ENCODE peak calls at places on chromosomes 3 and 15, in four cellular contexts. F is aorta, U is mesenchymal stem cell, H is tibial nerve. D is an unnamed sample.
A peak's percentile ranks its signal among the peaks of the same experiment; 100 is the strongest.

GRCh38 chr3:187519428-187519890 is 150.7 kb downstream of the SST start:
- DNase-seq in F (no peak), U (no peak), H (no peak), D (no peak)

GRCh38 chr3:109952924-109953323 is 615.6 kb upstream of the DPPA4 start:
- DNase-seq in F (no peak), U (no peak), H (no peak), D (no peak)

GRCh38 chr3:66738625-66739330 is 238.0 kb upstream of the LRIG1 start:
- DNase-seq in F (no peak), U (peak; percentile 30), H (no peak), D (no peak)

GRCh38 chr3:13044496-13045244 is 28.6 kb downstream of the IQSEC1 start:
- DNase-seq in F (no peak), U (no peak), H (no peak), D (no peak)

GRCh38 chr3:20846081-20846480 is 660.1 kb upstream of the SGO1 start:
- DNase-seq in F (no peak), U (no peak), H (no peak), D (no peak)

GRCh38 chr3:133836497-133837158 is 31.0 kb downstream of the SRPRB start:
- DNase-seq in F (no peak), U (no peak), H (no peak), D (no peak)

GRCh38 chr3:45120615-45121158 is 25.5 kb downstream of the CDCP1 start:
- DNase-seq in F (no peak), U (no peak), H (no peak), D (no peak)

GRCh38 chr3:14110699-14111098 is 14.0 kb downstream of the CHCHD4 start:
- DNase-seq in F (no peak), U (no peak), H (no peak), D (no peak)

GRCh38 chr3:54321515-54321914 is 199.2 kb downstream of the CACNA2D3 start:
- DNase-seq in F (no peak), U (no peak), H (no peak), D (no peak)

GRCh38 chr3:64911138-64911537 is 223.3 kb upstream of the ADAMTS9 start:
- DNase-seq in F (no peak), U (no peak), H (no peak), D (no peak)

GRCh38 chr3:87702600-87702999 is 356.2 kb downstream of the CGGBP1 start:
- DNase-seq in F (no peak), U (no peak), H (no peak), D (no peak)

GRCh38 chr3:11211531-11212300 is 57.4 kb downstream of the HRH1 start:
- DNase-seq in F (peak; percentile 64), U (peak; percentile 22), H (no peak), D (no peak)

GRCh38 chr15:85470549-85471271 is 90.3 kb downstream of the AKAP13 start:
- DNase-seq in F (no peak), U (no peak), H (no peak), D (no peak)

GRCh38 chr3:134619884-134620445 is 30.9 kb downstream of the KY start:
- DNase-seq in F (no peak), U (no peak), H (no peak), D (no peak)

GRCh38 chr3:132916096-132916495 is 122.1 kb upstream of the TMEM108 start:
- DNase-seq in F (no peak), U (no peak), H (no peak), D (no peak)

GRCh38 chr15:84761534-84762190 is 13.3 kb downstream of the ZNF592 start:
- DNase-seq in F (no peak), U (no peak), H (no peak), D (no peak)

GRCh38 chr3:114176890-114177289 is 2.0 kb downstream of the DRD3 start:
- DNase-seq in F (no peak), U (no peak), H (no peak), D (no peak)

GRCh38 chr3:170555329-170555728 is 30.5 kb downstream of the SLC7A14 start:
- DNase-seq in F (no peak), U (no peak), H (no peak), D (no peak)

GRCh38 chr3:64915778-64916177 is 228.0 kb upstream of the ADAMTS9 start:
- DNase-seq in F (no peak), U (peak; percentile 88), H (no peak), D (no peak)

GRCh38 chr15:24223739-24224138 is 451.8 kb upstream of the NPAP1 start:
- DNase-seq in F (no peak), U (no peak), H (no peak), D (no peak)

GRCh38 chr3:152899306-152899705 is 64.4 kb downstream of the P2RY1 start:
- DNase-seq in F (no peak), U (no peak), H (no peak), D (no peak)

GRCh38 chr15:29098652-29099051 is 171.0 kb downstream of the NSMCE3 start:
- DNase-seq in F (peak; percentile 58), U (no peak), H (no peak), D (peak; percentile 47)

GRCh38 chr15:55827204-55827603 is 84.3 kb upstream of the PRTG start:
- DNase-seq in F (no peak), U (no peak), H (no peak), D (no peak)

GRCh38 chr3:54954019-54954418 is 26.2 kb upstream of the LRTM1 start:
- DNase-seq in F (no peak), U (peak; percentile 86), H (no peak), D (no peak)

GRCh38 chr15:31551323-31551722 is 224.7 kb downstream of the KLF13 start:
- DNase-seq in F (no peak), U (no peak), H (no peak), D (no peak)

GRCh38 chr3:166663194-166663593 is 716.9 kb downstream of the ZBBX start:
- DNase-seq in F (no peak), U (no peak), H (no peak), D (no peak)

GRCh38 chr3:166661621-166662020 is 718.5 kb downstream of the ZBBX start:
- DNase-seq in F (no peak), U (no peak), H (no peak), D (no peak)

DNA sequence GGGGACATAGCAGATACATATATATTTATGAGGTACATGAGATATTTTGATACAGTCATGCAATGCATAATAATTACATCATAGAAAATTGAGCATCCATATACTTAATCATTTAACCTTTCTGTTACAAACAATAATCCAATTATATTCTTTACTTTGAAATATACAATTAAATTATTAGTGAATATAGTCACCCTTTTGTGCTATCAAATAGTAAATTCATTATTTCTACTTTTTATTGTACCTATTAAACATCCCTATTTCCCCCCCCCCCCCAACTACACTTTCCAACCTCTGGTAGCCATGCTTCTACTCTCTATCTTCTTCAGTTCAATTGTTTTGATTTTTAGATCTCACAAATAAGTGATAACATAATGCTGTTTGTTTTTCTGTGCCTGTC is 719.1 kb downstream of the ZBBX start:
- DNase-seq in F (no peak), U (no peak), H (no peak), D (no peak)
- H3K9me3 ChIP-seq in F (peaks cover 2% of the 10 kb centered on the region), U (peaks cover 37% of the 10 kb centered on the region), H (no peaks in the 10 kb centered on the region), D (peaks cover 4% of the 10 kb centered on the region)

DNA sequence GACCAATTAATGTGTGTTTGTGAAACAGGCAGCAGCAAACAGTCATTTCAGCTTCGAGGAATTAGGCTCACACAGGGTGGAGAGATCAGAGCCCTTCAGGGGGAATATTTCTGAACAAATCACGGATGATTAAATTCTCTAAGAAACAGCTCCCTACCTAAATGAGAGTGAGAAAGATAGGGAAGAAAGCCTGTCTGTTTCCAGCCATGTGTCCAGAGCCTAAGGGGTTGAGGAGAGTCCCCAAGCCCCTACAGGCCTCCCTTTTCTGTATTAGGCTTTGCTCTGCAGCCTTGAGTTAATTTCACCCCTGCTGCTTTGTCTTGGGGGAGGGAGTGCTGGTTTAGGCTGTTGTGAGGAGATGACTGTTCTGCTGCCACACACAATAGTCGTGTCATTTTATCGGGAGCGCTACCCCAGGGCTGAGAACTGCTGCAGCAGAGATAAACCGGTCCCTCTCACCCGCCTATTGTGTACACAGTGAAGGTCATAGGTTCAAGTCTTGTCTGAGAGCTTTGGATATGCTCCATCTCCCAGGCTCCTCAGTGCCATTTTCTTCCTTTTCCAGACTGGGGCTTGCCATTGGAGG is 1.3 kb downstream of the ZNF609 start:
- DNase-seq in F (no peak), U (no peak), H (no peak), D (no peak)
- H3K4me1 ChIP-seq in F (peaks cover 4% of the 10 kb centered on the region), U (peaks cover 6% of the 10 kb centered on the region), H (peaks cover 30% of the 10 kb centered on the region), D (peaks cover 34% of the 10 kb centered on the region)

GRCh38 chr15:79919749-79920511 is 23.1 kb upstream of the MTHFS start:
- DNase-seq in F (no peak), U (no peak), H (no peak), D (no peak)

GRCh38 chr15:79922512-79923067 is 25.8 kb upstream of the MTHFS start:
- DNase-seq in F (no peak), U (no peak), H (no peak), D (no peak)

GRCh38 chr15:79918278-79918677 is 21.5 kb upstream of the MTHFS start:
- DNase-seq in F (no peak), U (no peak), H (no peak), D (no peak)

GRCh38 chr15:79916424-79916823 is 19.6 kb upstream of the MTHFS start:
- DNase-seq in F (no peak), U (no peak), H (no peak), D (no peak)

DNA sequence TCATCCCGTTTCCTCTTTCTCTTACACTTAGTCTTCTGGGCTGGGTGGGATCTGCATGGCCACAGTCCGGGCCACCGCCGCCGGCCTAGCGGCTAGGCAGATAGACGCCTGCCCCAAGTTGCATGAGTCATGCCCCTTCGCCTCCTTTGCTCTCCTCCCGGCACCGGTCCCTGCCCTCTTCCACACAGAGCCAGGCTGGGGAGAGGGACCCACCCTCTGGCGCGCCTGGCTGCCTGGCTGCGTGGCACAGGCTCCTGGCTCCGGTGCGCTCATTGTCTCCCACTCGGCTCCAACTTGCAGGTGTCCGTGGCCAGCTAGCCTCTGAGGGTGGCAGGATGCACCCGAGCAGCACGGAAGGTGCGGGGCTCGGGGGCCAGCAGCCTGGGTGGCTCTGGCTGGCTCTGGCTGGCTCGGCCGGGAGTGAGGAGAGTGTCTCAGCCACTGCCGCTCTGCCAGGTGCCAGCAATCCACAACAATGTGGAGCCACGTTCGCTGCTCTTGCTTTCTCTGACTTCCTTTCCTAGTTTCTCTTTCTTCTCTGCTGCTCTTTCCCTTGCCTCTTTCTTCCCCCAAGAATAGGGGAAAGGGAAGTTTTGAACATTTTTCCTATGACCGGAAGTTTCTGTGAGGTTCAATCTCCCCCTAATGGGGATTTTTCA is 22.4 kb upstream of the MTHFS start:
- DNase-seq in F (no peak), U (no peak), H (no peak), D (no peak)
- H3K9me3 ChIP-seq in F (peaks cover 16% of the 10 kb centered on the region), U (peaks cover 71% of the 10 kb centered on the region), H (peaks cover 54% of the 10 kb centered on the region), D (peaks cover 59% of the 10 kb centered on the region)

GRCh38 chr3:4987374-4988296 is 8.4 kb downstream of the BHLHE40 start:
- DNase-seq in F (no peak), U (no peak), H (no peak), D (no peak)

GRCh38 chr3:4986611-4987373 is 7.6 kb downstream of the BHLHE40 start:
- DNase-seq in F (peak; percentile 99), U (peak; percentile 99), H (peak; percentile 88), D (peak; percentile 96)

GRCh38 chr3:4985330-4986174 is 6.3 kb downstream of the BHLHE40 start:
- DNase-seq in F (no peak), U (peak; percentile 91), H (peak; percentile 24), D (no peak)

GRCh38 chr3:4984511-4984864 is 5.3 kb downstream of the BHLHE40 start:
- DNase-seq in F (no peak), U (peak; percentile 62), H (no peak), D (no peak)

DNA sequence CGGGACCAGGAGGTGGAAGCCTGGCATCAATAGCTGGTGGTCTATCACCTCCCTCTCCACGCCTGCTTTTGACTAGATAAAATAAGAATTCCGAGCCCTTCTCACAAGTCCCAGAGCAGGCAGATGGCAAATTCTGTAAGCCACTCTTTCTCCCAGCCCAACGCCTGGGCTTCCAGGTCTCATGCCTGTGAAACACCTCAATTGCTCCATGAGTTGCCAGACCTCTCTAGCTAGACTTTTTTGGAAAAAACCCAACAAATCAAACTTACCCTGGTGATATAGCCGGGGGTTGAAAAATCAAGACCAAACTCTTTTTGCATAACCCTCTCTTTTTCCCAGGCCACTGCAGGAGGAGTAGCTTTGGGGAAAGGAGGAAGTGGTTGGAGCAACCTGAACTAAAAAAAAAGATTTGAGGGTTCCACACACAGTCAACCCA is 7.0 kb downstream of the BHLHE40 start:
- DNase-seq in F (no peak), U (no peak), H (no peak), D (no peak)
- H3K4me1 ChIP-seq in F (no peaks in the 10 kb centered on the region), U (peaks cover 34% of the 10 kb centered on the region), H (peaks cover 60% of the 10 kb centered on the region), D (no peaks in the 10 kb centered on the region)